ENCODE peak calls at places on chromosomes 6 and 20, in eight cellular contexts. K is kidney tubule cell; M is AG09309; H is hippocampal formation; G is stimulated activated CD4-positive, alpha-beta T cell treated with anti-CD3 and anti-CD28 coated beads, Interleukin-12 subunit alpha, Interleukin-12 subunit beta, amount 100 ng/mL, for 4 hours; D is lower lobe of right lung; O is activated CD4-positive, CD25-positive, alpha-beta regulatory T cell; C is tibial nerve. E is an unnamed sample.

GRCh38 chr20:20273281-20273680 is 94.6 kb upstream of the INSM1 start:
- DNase-seq in D (no peak), O (no peak), C (no peak), G (no peak), K (peak; percentile 76), M (no peak), H (no peak), E (no peak)

GRCh38 chr6:152267967-152268845 is 369.0 kb downstream of the SYNE1 start:
- DNase-seq in C (peak; percentile 26), D (no peak), G (no peak), H (peak; percentile 28), M (no peak), O (no peak), K (peak; percentile 27), E (peak; percentile 7)

GRCh38 chr20:39338977-39339376 is 376.8 kb downstream of the DHX35 start:
- DNase-seq in G (no peak), C (peak; percentile 20), O (no peak), H (peak; percentile 7), D (no peak), M (no peak), K (peak; percentile 50), E (no peak)

GRCh38 chr20:63972312-63973159 is 2.8 kb upstream of the ZNF512B start:
- DNase-seq in O (no peak), K (no peak), H (no peak), M (no peak), C (no peak), G (no peak), D (no peak), E (no peak)

GRCh38 chr20:39424923-39425678 is 463.0 kb downstream of the DHX35 start:
- DNase-seq in H (no peak), K (no peak), O (no peak), C (no peak), D (no peak), M (no peak), G (no peak), E (no peak)

GRCh38 chr6:76326866-76327265 is 254.4 kb upstream of the IMPG1 start:
- DNase-seq in G (no peak), D (no peak), H (no peak), K (no peak), M (no peak), C (no peak), O (no peak), E (no peak)

GRCh38 chr20:33110147-33110825 is 30.8 kb downstream of the BPIFB4 start:
- DNase-seq in D (no peak), C (no peak), G (no peak), H (no peak), K (no peak), O (no peak), M (no peak), E (no peak)

GRCh38 chr20:64090165-64090564 is 6.0 kb upstream of the LKAAEAR1 start:
- DNase-seq in C (no peak), G (no peak), D (no peak), O (no peak), K (no peak), M (no peak), H (no peak), E (no peak)

GRCh38 chr6:106370639-106371038 is 10.1 kb downstream of the CRYBG1 start:
- DNase-seq in G (no peak), O (no peak), C (no peak), K (peak; percentile 83), M (no peak), H (no peak), D (no peak), E (no peak)

GRCh38 chr20:36214684-36215256 is 21.5 kb upstream of the AAR2 start:
- DNase-seq in O (no peak), C (no peak), M (no peak), K (peak; percentile 22), H (no peak), D (no peak), G (no peak), E (no peak)

GRCh38 chr6:46651006-46651405 is 1.6 kb downstream of the CYP39A1 start:
- DNase-seq in C (no peak), G (no peak), K (no peak), M (no peak), H (no peak), D (no peak), O (no peak), E (no peak)

GRCh38 chr6:36998723-36999466 is 6.6 kb upstream of the FGD2 start:
- DNase-seq in G (no peak), O (no peak), C (no peak), M (no peak), K (peak; percentile 74), H (no peak), D (no peak), E (no peak)

GRCh38 chr6:30155522-30156261 is 5.3 kb downstream of the TRIM10 start:
- DNase-seq in O (no peak), G (no peak), M (no peak), C (no peak), D (no peak), K (no peak), H (no peak), E (no peak)

GRCh38 chr20:38196592-38196991 is 31.5 kb upstream of the TGM2 start:
- DNase-seq in G (no peak), M (peak; percentile 71), D (peak; percentile 76), C (peak; percentile 76), K (no peak), O (no peak), H (no peak), E (no peak)

GRCh38 chr20:25072226-25072811 is 9.6 kb downstream of the VSX1 start:
- DNase-seq in O (no peak), D (no peak), G (no peak), M (no peak), K (peak; percentile 39), H (no peak), C (no peak), E (no peak)

GRCh38 chr20:8205996-8206395 is 73.9 kb downstream of the PLCB1 start:
- DNase-seq in H (no peak), K (no peak), G (no peak), C (no peak), O (no peak), D (no peak), M (no peak), E (no peak)

GRCh38 chr6:156719720-156720563 is 57.2 kb upstream of the ARID1B start:
- DNase-seq in C (peak; percentile 91), D (peak; percentile 97), G (peak; percentile 67), H (no peak), M (peak; percentile 81), K (peak; percentile 95), O (peak; percentile 23), E (no peak)

GRCh38 chr6:52512199-52512598 is 64.7 kb downstream of the TRAM2 start:
- DNase-seq in C (peak; percentile 67), D (no peak), G (no peak), O (no peak), K (peak; percentile 65), H (no peak), M (no peak), E (no peak)

GRCh38 chr20:46070215-46070910 is 19.4 kb downstream of the NCOA5 start:
- DNase-seq in K (peak; percentile 84), M (peak; percentile 23), O (no peak), C (no peak), H (no peak), D (no peak), G (no peak), E (no peak)

GRCh38 chr6:96505363-96505762 is 16.2 kb upstream of the UFL1 start:
- DNase-seq in O (no peak), H (no peak), D (no peak), M (no peak), G (no peak), K (no peak), C (no peak), E (no peak)

GRCh38 chr6:55886185-55886836 is 10.9 kb upstream of the BMP5 start:
- DNase-seq in D (no peak), H (peak; percentile 56), C (no peak), G (no peak), K (peak; percentile 23), O (no peak), M (no peak), E (peak; percentile 12)

GRCh38 chr6:91276315-91276714 is 689.4 kb upstream of the MAP3K7 start:
- DNase-seq in H (no peak), G (no peak), O (no peak), K (peak; percentile 55), D (no peak), M (no peak), C (no peak), E (no peak)

GRCh38 chr20:50635676-50636600 is 55.4 kb downstream of the RIPOR3 start:
- DNase-seq in O (peak; percentile 12), C (peak; percentile 56), D (peak; percentile 74), K (peak; percentile 75), H (no peak), G (peak; percentile 53), M (no peak), E (peak; percentile 35)

GRCh38 chr6:157513004-157513603 is 132.1 kb downstream of the ZDHHC14 start:
- DNase-seq in C (no peak), G (no peak), O (no peak), K (no peak), M (no peak), H (no peak), D (no peak), E (no peak)

GRCh38 chr6:89692256-89692655 is 53.7 kb upstream of the LYRM2 start:
- DNase-seq in K (no peak), C (no peak), O (no peak), G (no peak), H (no peak), D (no peak), M (no peak), E (no peak)

GRCh38 chr20:20668639-20669038 is 43.8 kb downstream of the RALGAPA2 start:
- DNase-seq in D (no peak), G (no peak), K (no peak), M (no peak), O (no peak), H (peak; percentile 53), C (no peak), E (no peak)

GRCh38 chr6:111837641-111838500 is 35.4 kb downstream of the FYN start:
- DNase-seq in G (peak; percentile 41), H (no peak), C (no peak), O (no peak), D (no peak), K (no peak), M (no peak), E (no peak)

GRCh38 chr6:41167173-41167963 is 4.5 kb upstream of the TREM2 start:
- DNase-seq in M (no peak), G (no peak), H (no peak), C (no peak), O (no peak), D (no peak), K (peak; percentile 13), E (no peak)

GRCh38 chr6:31874084-31874670 is 4.6 kb downstream of the SLC44A4 start:
- DNase-seq in H (no peak), K (peak; percentile 52), G (no peak), M (no peak), O (no peak), D (no peak), C (no peak), E (no peak)

GRCh38 chr20:53898558-53898931 is 171.8 kb downstream of the BCAS1 start:
- DNase-seq in K (no peak), G (no peak), C (no peak), D (no peak), H (no peak), O (no peak), M (no peak), E (no peak)

GRCh38 chr6:134240664-134241431 is 77.1 kb downstream of the SGK1 start:
- DNase-seq in H (no peak), M (no peak), G (peak; percentile 62), K (peak; percentile 54), D (peak; percentile 88), O (peak; percentile 75), C (peak; percentile 72), E (no peak)

GRCh38 chr6:33744001-33744848 is 2.5 kb downstream of the IP6K3 start:
- DNase-seq in K (peak; percentile 71), G (peak; percentile 68), M (peak; percentile 29), H (peak; percentile 60), O (peak; percentile 38), D (peak; percentile 70), C (peak; percentile 77), E (peak; percentile 55)

GRCh38 chr6:38432479-38432878 is 207.2 kb downstream of the BTBD9 start:
- DNase-seq in G (no peak), D (no peak), H (no peak), M (no peak), O (no peak), C (no peak), K (peak; percentile 39), E (no peak)